ENCODE peak calls at places on chromosomes 12 and 14, in four cellular contexts. One of them, this sample, is unnamed.

GRCh38 chr12:105978686-105979085 is 160.1 kb downstream of the NUAK1 start:
- DNase-seq in sciatic nerve: no peak
- DNase-seq in astrocyte of the cerebellum: no peak
- DNase-seq in activated CD4-positive, alpha-beta T cell treated with anti-CD3 and anti-CD28 coated beads, Interleukin-2, amount 10 ng/mL, durations not matched to agents 7 days and 5 days: no peak
- DNase-seq in this sample: no peak

GRCh38 chr14:70563869-70564268 is 29.1 kb upstream of the ADAM20 start:
- DNase-seq in sciatic nerve: no peak
- DNase-seq in activated CD4-positive, alpha-beta T cell treated with anti-CD3 and anti-CD28 coated beads, Interleukin-2, amount 10 ng/mL, durations not matched to agents 7 days and 5 days: no peak
- DNase-seq in astrocyte of the cerebellum: no peak
- DNase-seq in this sample: no peak

GRCh38 chr12:89346741-89347324 is 5.5 kb downstream of the DUSP6 start:
- DNase-seq in activated CD4-positive, alpha-beta T cell treated with anti-CD3 and anti-CD28 coated beads, Interleukin-2, amount 10 ng/mL, durations not matched to agents 7 days and 5 days: no peak
- DNase-seq in sciatic nerve: no peak
- DNase-seq in astrocyte of the cerebellum: no peak
- DNase-seq in this sample: peak; percentile 75

GRCh38 chr14:73758392-73759182 is 44.4 kb upstream of the PNMA1 start:
- DNase-seq in sciatic nerve: peak; percentile 82
- DNase-seq in activated CD4-positive, alpha-beta T cell treated with anti-CD3 and anti-CD28 coated beads, Interleukin-2, amount 10 ng/mL, durations not matched to agents 7 days and 5 days: peak; percentile 78
- DNase-seq in astrocyte of the cerebellum: no peak
- DNase-seq in this sample: peak; percentile 92

GRCh38 chr12:62834406-62834805 is 100.5 kb downstream of the PPM1H start:
- DNase-seq in activated CD4-positive, alpha-beta T cell treated with anti-CD3 and anti-CD28 coated beads, Interleukin-2, amount 10 ng/mL, durations not matched to agents 7 days and 5 days: no peak
- DNase-seq in astrocyte of the cerebellum: no peak
- DNase-seq in sciatic nerve: no peak
- DNase-seq in this sample: peak; percentile 89

GRCh38 chr14:76810525-76810924 is 2.2 kb downstream of the ANGEL1 start:
- DNase-seq in sciatic nerve: no peak
- DNase-seq in activated CD4-positive, alpha-beta T cell treated with anti-CD3 and anti-CD28 coated beads, Interleukin-2, amount 10 ng/mL, durations not matched to agents 7 days and 5 days: no peak
- DNase-seq in astrocyte of the cerebellum: no peak
- DNase-seq in this sample: no peak

GRCh38 chr14:37024166-37024565 is 148.2 kb downstream of the SLC25A21 start:
- DNase-seq in astrocyte of the cerebellum: no peak
- DNase-seq in activated CD4-positive, alpha-beta T cell treated with anti-CD3 and anti-CD28 coated beads, Interleukin-2, amount 10 ng/mL, durations not matched to agents 7 days and 5 days: no peak
- DNase-seq in sciatic nerve: no peak
- DNase-seq in this sample: no peak

GRCh38 chr14:64461221-64461620 is 4.1 kb upstream of the AKAP5 start:
- DNase-seq in astrocyte of the cerebellum: no peak
- DNase-seq in sciatic nerve: no peak
- DNase-seq in activated CD4-positive, alpha-beta T cell treated with anti-CD3 and anti-CD28 coated beads, Interleukin-2, amount 10 ng/mL, durations not matched to agents 7 days and 5 days: no peak
- DNase-seq in this sample: no peak

GRCh38 chr14:27040552-27040951 is 442.7 kb upstream of the NOVA1 start:
- DNase-seq in astrocyte of the cerebellum: no peak
- DNase-seq in sciatic nerve: no peak
- DNase-seq in activated CD4-positive, alpha-beta T cell treated with anti-CD3 and anti-CD28 coated beads, Interleukin-2, amount 10 ng/mL, durations not matched to agents 7 days and 5 days: no peak
- DNase-seq in this sample: no peak

GRCh38 chr14:55814873-55815272 is 234.9 kb downstream of the KTN1 start:
- DNase-seq in sciatic nerve: no peak
- DNase-seq in astrocyte of the cerebellum: no peak
- DNase-seq in activated CD4-positive, alpha-beta T cell treated with anti-CD3 and anti-CD28 coated beads, Interleukin-2, amount 10 ng/mL, durations not matched to agents 7 days and 5 days: no peak
- DNase-seq in this sample: no peak

GRCh38 chr12:111406474-111407370 is 999 bp downstream of the SH2B3 start:
- DNase-seq in sciatic nerve: peak; percentile 74
- DNase-seq in astrocyte of the cerebellum: no peak
- DNase-seq in activated CD4-positive, alpha-beta T cell treated with anti-CD3 and anti-CD28 coated beads, Interleukin-2, amount 10 ng/mL, durations not matched to agents 7 days and 5 days: peak; percentile 56
- DNase-seq in this sample: peak; percentile 81

GRCh38 chr12:5173511-5174011 is 129.9 kb downstream of the KCNA5 start:
- DNase-seq in astrocyte of the cerebellum: no peak
- DNase-seq in activated CD4-positive, alpha-beta T cell treated with anti-CD3 and anti-CD28 coated beads, Interleukin-2, amount 10 ng/mL, durations not matched to agents 7 days and 5 days: no peak
- DNase-seq in sciatic nerve: no peak
- DNase-seq in this sample: no peak